ENCODE peak calls at places on chromosomes 13 and 19, in nine cellular contexts. K, T, W, I, J, N, A, V and U are unnamed samples.

GRCh38 chr19:55226788-55227187 is 1.8 kb downstream of the TMEM86B start:
- DNase-seq in V (no peak), T (no peak), A (no peak), K (no peak), J (no peak), W (no peak), N (no peak), I (no peak), U (no peak)

GRCh38 chr13:97468331-97468730 is 34.4 kb downstream of the RAP2A start:
- DNase-seq in V (no peak), K (no peak), J (no peak), T (no peak), A (no peak), I (no peak), W (no peak), N (no peak), U (peak; percentile 90)

GRCh38 chr13:43127103-43127817 is 103.9 kb downstream of the DNAJC15 start:
- DNase-seq in I (no peak), J (no peak), W (no peak), K (no peak), N (peak; percentile 60), A (no peak), T (no peak), V (no peak), U (no peak)

GRCh38 chr19:47697863-47698609 is 15.2 kb upstream of the EHD2 start:
- DNase-seq in I (peak; percentile 51), J (peak; percentile 83), K (no peak), N (peak; percentile 97), T (peak; percentile 53), V (peak; percentile 41), A (peak; percentile 68), W (peak; percentile 44), U (peak; percentile 87)

GRCh38 chr13:37870895-37871550 is 1.5 kb upstream of the TRPC4 start:
- DNase-seq in N (peak; percentile 34), J (peak; percentile 12), W (no peak), I (no peak), A (no peak), K (peak; percentile 38), V (no peak), T (no peak), U (peak; percentile 69)

GRCh38 chr19:34733266-34733825 is 697 bp upstream of the ZNF181 start:
- DNase-seq in V (no peak), A (no peak), K (no peak), J (no peak), I (no peak), W (peak; percentile 67), N (no peak), T (no peak), U (no peak)

GRCh38 chr13:51317262-51317661 is 22.2 kb upstream of the SERPINE3 start:
- DNase-seq in N (no peak), A (no peak), V (no peak), W (no peak), I (no peak), J (peak; percentile 76), T (no peak), K (no peak), U (peak; percentile 62)

GRCh38 chr13:47218611-47219010 is 321.8 kb upstream of the HTR2A start:
- DNase-seq in K (no peak), I (no peak), W (no peak), A (no peak), T (no peak), N (no peak), J (no peak), V (no peak), U (no peak)

GRCh38 chr13:20160346-20161274 is at the start of gene GJA3:
- DNase-seq in N (peak; percentile 45), I (peak; percentile 57), A (peak; percentile 23), K (no peak), J (peak; percentile 48), W (no peak), T (peak; percentile 38), V (peak; percentile 33), U (no peak)

GRCh38 chr13:25882732-25883357 is 169.0 kb downstream of the SHISA2 start:
- DNase-seq in K (no peak), A (no peak), J (no peak), N (peak; percentile 72), W (no peak), T (peak; percentile 23), V (no peak), I (no peak), U (no peak)

GRCh38 chr19:31220540-31220939 is 128.7 kb downstream of the TSHZ3 start:
- DNase-seq in A (no peak), V (no peak), N (peak; percentile 9), T (peak; percentile 13), W (no peak), I (no peak), J (no peak), K (no peak), U (no peak)

GRCh38 chr13:60099631-60100420 is 63.9 kb downstream of the DIAPH3 start:
- DNase-seq in J (no peak), T (no peak), I (no peak), V (no peak), W (no peak), K (no peak), N (no peak), A (no peak), U (no peak)

GRCh38 chr19:46981296-46981695 is 38.3 kb upstream of the NPAS1 start:
- DNase-seq in W (no peak), A (no peak), I (no peak), J (no peak), K (no peak), T (no peak), V (no peak), N (no peak), U (no peak)

GRCh38 chr13:30128591-30128990 is 178.8 kb downstream of the KATNAL1 start:
- DNase-seq in T (no peak), W (no peak), K (no peak), V (no peak), J (no peak), N (no peak), I (no peak), A (no peak), U (no peak)

GRCh38 chr19:39379865-39380399 is 11.0 kb downstream of the PAF1 start:
- DNase-seq in I (no peak), V (no peak), N (no peak), J (no peak), A (no peak), T (no peak), W (no peak), K (no peak), U (no peak)

GRCh38 chr19:50890422-50891252 is 17.4 kb downstream of the KLK2 start:
- DNase-seq in K (no peak), T (no peak), J (peak; percentile 92), I (no peak), V (no peak), N (no peak), A (no peak), W (no peak), U (peak; percentile 12)

GRCh38 chr13:96229356-96229755 is 139.4 kb downstream of the HS6ST3 start:
- DNase-seq in I (no peak), T (no peak), K (no peak), J (peak; percentile 48), A (no peak), W (no peak), N (peak; percentile 57), V (no peak), U (peak; percentile 31)

GRCh38 chr13:40200273-40200978 is 466.0 kb downstream of the FOXO1 start:
- DNase-seq in I (no peak), W (peak; percentile 10), A (no peak), K (no peak), V (no peak), N (no peak), T (no peak), J (no peak), U (no peak)

GRCh38 chr19:11261902-11262839 is at the start of gene DOCK6:
- DNase-seq in V (no peak), N (no peak), T (peak; percentile 14), A (peak; percentile 38), W (no peak), I (peak; percentile 38), J (peak; percentile 32), K (no peak), U (no peak)

GRCh38 chr19:16376649-16377048 is 52.0 kb downstream of the KLF2 start:
- DNase-seq in I (peak; percentile 41), K (no peak), T (peak; percentile 39), J (peak; percentile 31), W (no peak), V (no peak), N (peak; percentile 47), A (peak; percentile 27), U (no peak)

GRCh38 chr13:80262051-80262695 is 78.8 kb downstream of the SPRY2 start:
- DNase-seq in J (no peak), W (no peak), V (no peak), T (no peak), I (no peak), N (peak; percentile 24), K (no peak), A (no peak), U (no peak)